ENCODE peak calls at places on chromosomes 6 and 20, in ten cellular contexts. One of them, this sample, is unnamed.

GRCh38 chr6:137231895-137232294 is 12.7 kb upstream of the IFNGR1 start:
- DNase-seq in cardiac fibroblast: no peak
- DNase-seq in ovary: no peak
- DNase-seq in astrocyte of the cerebellum: no peak
- DNase-seq in right lobe of liver: no peak
- DNase-seq in progenitor cell of endocrine pancreas: no peak
- DNase-seq in GM20000: no peak
- DNase-seq in endodermal cell: no peak
- DNase-seq in cardiac muscle cell: no peak
- DNase-seq in MCF 10A: no peak
- DNase-seq in this sample: no peak

GRCh38 chr20:49278817-49279676 is 1.2 kb upstream of the ZNFX1 start:
- DNase-seq in GM20000: no peak
- DNase-seq in cardiac muscle cell: no peak
- DNase-seq in cardiac fibroblast: peak; percentile 39
- DNase-seq in endodermal cell: peak; percentile 46
- DNase-seq in ovary: no peak
- DNase-seq in astrocyte of the cerebellum: no peak
- DNase-seq in right lobe of liver: no peak
- DNase-seq in MCF 10A: peak; percentile 34
- DNase-seq in progenitor cell of endocrine pancreas: no peak
- DNase-seq in this sample: peak; percentile 30

GRCh38 chr6:169324661-169325459 is 71.2 kb upstream of the THBS2 start:
- DNase-seq in endodermal cell: no peak
- DNase-seq in ovary: no peak
- DNase-seq in astrocyte of the cerebellum: no peak
- DNase-seq in cardiac fibroblast: no peak
- DNase-seq in progenitor cell of endocrine pancreas: no peak
- DNase-seq in cardiac muscle cell: no peak
- DNase-seq in right lobe of liver: no peak
- DNase-seq in GM20000: no peak
- DNase-seq in MCF 10A: no peak
- DNase-seq in this sample: no peak

GRCh38 chr6:166344240-166344639 is 1.9 kb upstream of the SFT2D1 start:
- DNase-seq in MCF 10A: no peak
- DNase-seq in right lobe of liver: no peak
- DNase-seq in GM20000: no peak
- DNase-seq in ovary: no peak
- DNase-seq in endodermal cell: no peak
- DNase-seq in progenitor cell of endocrine pancreas: no peak
- DNase-seq in cardiac fibroblast: no peak
- DNase-seq in astrocyte of the cerebellum: no peak
- DNase-seq in cardiac muscle cell: no peak
- DNase-seq in this sample: no peak

GRCh38 chr6:33577718-33578117 is 2.4 kb downstream of the BAK1 start:
- DNase-seq in ovary: no peak
- DNase-seq in cardiac muscle cell: no peak
- DNase-seq in cardiac fibroblast: no peak
- DNase-seq in progenitor cell of endocrine pancreas: no peak
- DNase-seq in GM20000: no peak
- DNase-seq in right lobe of liver: no peak
- DNase-seq in MCF 10A: no peak
- DNase-seq in endodermal cell: no peak
- DNase-seq in astrocyte of the cerebellum: no peak
- DNase-seq in this sample: no peak

GRCh38 chr20:59082077-59082740 is 39.6 kb upstream of the PRELID3B start:
- DNase-seq in astrocyte of the cerebellum: no peak
- DNase-seq in MCF 10A: no peak
- DNase-seq in GM20000: no peak
- DNase-seq in endodermal cell: no peak
- DNase-seq in right lobe of liver: no peak
- DNase-seq in ovary: no peak
- DNase-seq in cardiac fibroblast: no peak
- DNase-seq in cardiac muscle cell: no peak
- DNase-seq in progenitor cell of endocrine pancreas: no peak
- DNase-seq in this sample: no peak

GRCh38 chr6:36666726-36667591 is 11.6 kb upstream of the CDKN1A start:
- DNase-seq in cardiac fibroblast: peak; percentile 97
- DNase-seq in GM20000: peak; percentile 79
- DNase-seq in right lobe of liver: peak; percentile 82
- DNase-seq in progenitor cell of endocrine pancreas: no peak
- DNase-seq in MCF 10A: peak; percentile 98
- DNase-seq in cardiac muscle cell: peak; percentile 36
- DNase-seq in astrocyte of the cerebellum: peak; percentile 80
- DNase-seq in ovary: peak; percentile 94
- DNase-seq in endodermal cell: peak; percentile 88
- DNase-seq in this sample: peak; percentile 71

GRCh38 chr6:157769776-157770430 is 53.1 kb upstream of the SNX9 start:
- DNase-seq in progenitor cell of endocrine pancreas: no peak
- DNase-seq in MCF 10A: no peak
- DNase-seq in ovary: no peak
- DNase-seq in cardiac fibroblast: no peak
- DNase-seq in endodermal cell: no peak
- DNase-seq in astrocyte of the cerebellum: no peak
- DNase-seq in cardiac muscle cell: no peak
- DNase-seq in right lobe of liver: no peak
- DNase-seq in GM20000: no peak
- DNase-seq in this sample: no peak

GRCh38 chr6:7631466-7631865 is 41.5 kb downstream of the SNRNP48 start:
- DNase-seq in ovary: no peak
- DNase-seq in cardiac fibroblast: no peak
- DNase-seq in MCF 10A: no peak
- DNase-seq in astrocyte of the cerebellum: no peak
- DNase-seq in cardiac muscle cell: no peak
- DNase-seq in progenitor cell of endocrine pancreas: no peak
- DNase-seq in endodermal cell: no peak
- DNase-seq in right lobe of liver: no peak
- DNase-seq in GM20000: no peak
- DNase-seq in this sample: no peak

GRCh38 chr6:164911873-164912580 is 397.4 kb downstream of the C6orf118 start:
- DNase-seq in astrocyte of the cerebellum: no peak
- DNase-seq in endodermal cell: no peak
- DNase-seq in progenitor cell of endocrine pancreas: no peak
- DNase-seq in MCF 10A: peak; percentile 6
- DNase-seq in GM20000: no peak
- DNase-seq in ovary: no peak
- DNase-seq in cardiac muscle cell: peak; percentile 32
- DNase-seq in cardiac fibroblast: peak; percentile 4
- DNase-seq in right lobe of liver: no peak
- DNase-seq in this sample: no peak

GRCh38 chr6:69861986-69862385 is 4.4 kb upstream of the COL19A1 start:
- DNase-seq in astrocyte of the cerebellum: no peak
- DNase-seq in progenitor cell of endocrine pancreas: no peak
- DNase-seq in ovary: no peak
- DNase-seq in cardiac fibroblast: no peak
- DNase-seq in MCF 10A: peak; percentile 6
- DNase-seq in cardiac muscle cell: no peak
- DNase-seq in endodermal cell: peak; percentile 48
- DNase-seq in right lobe of liver: no peak
- DNase-seq in GM20000: no peak
- DNase-seq in this sample: no peak

GRCh38 chr20:17854307-17854903 is 114.2 kb downstream of the SNX5 start:
- DNase-seq in progenitor cell of endocrine pancreas: no peak
- DNase-seq in right lobe of liver: peak; percentile 73
- DNase-seq in astrocyte of the cerebellum: no peak
- DNase-seq in ovary: peak; percentile 55
- DNase-seq in cardiac fibroblast: peak; percentile 68
- DNase-seq in MCF 10A: peak; percentile 52
- DNase-seq in GM20000: no peak
- DNase-seq in cardiac muscle cell: peak; percentile 51
- DNase-seq in endodermal cell: peak; percentile 89
- DNase-seq in this sample: peak; percentile 66

GRCh38 chr6:31761343-31761742 is 1.1 kb upstream of the SAPCD1 start:
- DNase-seq in MCF 10A: no peak
- DNase-seq in GM20000: no peak
- DNase-seq in cardiac muscle cell: no peak
- DNase-seq in ovary: no peak
- DNase-seq in endodermal cell: no peak
- DNase-seq in right lobe of liver: no peak
- DNase-seq in cardiac fibroblast: no peak
- DNase-seq in astrocyte of the cerebellum: no peak
- DNase-seq in progenitor cell of endocrine pancreas: no peak
- DNase-seq in this sample: no peak
- TF ChIP-seq CTCF in MCF 10A: no peak
- TF ChIP-seq CTCF in GM20000: no peak
- TF ChIP-seq CTCF in cardiac muscle cell: no peak
- TF ChIP-seq CTCF in ovary: no peak
- TF ChIP-seq CTCF in endodermal cell: no peak
- TF ChIP-seq CTCF in right lobe of liver: no peak
- TF ChIP-seq CTCF in cardiac fibroblast: no peak
- TF ChIP-seq CTCF in astrocyte of the cerebellum: no peak
- TF ChIP-seq CTCF in progenitor cell of endocrine pancreas: no peak
- TF ChIP-seq CTCF in this sample: no peak

DNA sequence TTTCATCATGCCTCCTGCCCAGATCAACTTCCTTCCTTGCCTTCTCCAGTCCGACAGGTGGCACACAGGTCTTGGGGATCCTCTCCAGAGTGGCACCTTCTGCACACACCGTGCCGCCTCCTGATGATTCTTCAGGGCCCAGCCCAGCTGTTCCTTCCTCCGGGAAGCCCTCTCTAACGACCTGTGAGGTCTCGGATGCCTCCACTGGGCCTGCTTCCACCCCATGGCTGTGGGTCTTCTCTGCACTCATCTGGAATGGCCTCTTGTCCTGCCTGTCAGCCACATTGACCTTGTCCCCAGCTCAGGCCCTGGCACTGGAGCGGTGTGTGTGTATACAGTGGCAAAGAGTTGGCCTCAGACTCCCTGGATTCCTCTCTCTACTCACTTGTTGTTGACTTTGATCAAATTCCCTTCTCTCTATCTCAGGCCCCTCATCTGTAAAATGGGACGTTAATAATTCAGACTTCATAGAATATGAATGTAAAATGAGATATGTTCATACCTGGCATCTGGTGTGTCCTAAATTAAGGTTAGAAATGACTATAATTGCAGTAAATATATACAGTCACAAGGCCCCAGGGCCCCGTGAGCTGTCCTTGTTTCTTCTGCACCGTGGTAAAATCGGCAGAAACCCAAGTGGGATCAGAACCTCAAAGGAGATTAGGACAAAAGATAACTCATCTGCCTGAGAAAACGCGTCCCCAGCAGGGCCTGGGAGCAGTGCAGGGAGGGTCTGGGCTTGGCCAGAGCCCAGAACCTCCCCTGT is 1.5 kb downstream of the FAM210B start:
- DNase-seq in endodermal cell: no peak
- DNase-seq in astrocyte of the cerebellum: no peak
- DNase-seq in ovary: no peak
- DNase-seq in cardiac fibroblast: no peak
- DNase-seq in MCF 10A: no peak
- DNase-seq in progenitor cell of endocrine pancreas: no peak
- DNase-seq in cardiac muscle cell: no peak
- DNase-seq in GM20000: no peak
- DNase-seq in right lobe of liver: peak; percentile 49
- DNase-seq in this sample: no peak
- TF ChIP-seq CTCF in endodermal cell: no peak
- TF ChIP-seq CTCF in astrocyte of the cerebellum: no peak
- TF ChIP-seq CTCF in ovary: no peak
- TF ChIP-seq CTCF in cardiac fibroblast: no peak
- TF ChIP-seq CTCF in MCF 10A: no peak
- TF ChIP-seq CTCF in progenitor cell of endocrine pancreas: no peak
- TF ChIP-seq CTCF in cardiac muscle cell: no peak
- TF ChIP-seq CTCF in GM20000: no peak
- TF ChIP-seq CTCF in right lobe of liver: no peak
- TF ChIP-seq CTCF in this sample: no peak

GRCh38 chr20:22815584-22815983 is 219.5 kb upstream of the SSTR4 start:
- DNase-seq in MCF 10A: no peak
- DNase-seq in cardiac muscle cell: no peak
- DNase-seq in cardiac fibroblast: no peak
- DNase-seq in ovary: no peak
- DNase-seq in right lobe of liver: no peak
- DNase-seq in endodermal cell: peak; percentile 63
- DNase-seq in astrocyte of the cerebellum: no peak
- DNase-seq in progenitor cell of endocrine pancreas: no peak
- DNase-seq in GM20000: no peak
- DNase-seq in this sample: no peak
- TF ChIP-seq CTCF in MCF 10A: no peak
- TF ChIP-seq CTCF in cardiac muscle cell: peak; percentile 44
- TF ChIP-seq CTCF in cardiac fibroblast: peak; percentile 28
- TF ChIP-seq CTCF in ovary: no peak
- TF ChIP-seq CTCF in right lobe of liver: no peak
- TF ChIP-seq CTCF in endodermal cell: peak; percentile 76
- TF ChIP-seq CTCF in astrocyte of the cerebellum: peak; percentile 26
- TF ChIP-seq CTCF in progenitor cell of endocrine pancreas: peak; percentile 22
- TF ChIP-seq CTCF in GM20000: no peak
- TF ChIP-seq CTCF in this sample: no peak

GRCh38 chr6:39090036-39090435 is 24.9 kb downstream of the SAYSD1 start:
- DNase-seq in right lobe of liver: no peak
- DNase-seq in GM20000: no peak
- DNase-seq in endodermal cell: no peak
- DNase-seq in astrocyte of the cerebellum: no peak
- DNase-seq in MCF 10A: no peak
- DNase-seq in ovary: no peak
- DNase-seq in cardiac muscle cell: no peak
- DNase-seq in progenitor cell of endocrine pancreas: no peak
- DNase-seq in cardiac fibroblast: no peak
- DNase-seq in this sample: no peak

GRCh38 chr6:39086711-39087110 is 28.3 kb downstream of the SAYSD1 start:
- DNase-seq in right lobe of liver: no peak
- DNase-seq in progenitor cell of endocrine pancreas: no peak
- DNase-seq in cardiac fibroblast: no peak
- DNase-seq in GM20000: no peak
- DNase-seq in cardiac muscle cell: no peak
- DNase-seq in endodermal cell: no peak
- DNase-seq in astrocyte of the cerebellum: no peak
- DNase-seq in ovary: no peak
- DNase-seq in MCF 10A: no peak
- DNase-seq in this sample: no peak

GRCh38 chr6:39087197-39087596 is 27.8 kb downstream of the SAYSD1 start:
- DNase-seq in cardiac muscle cell: no peak
- DNase-seq in GM20000: no peak
- DNase-seq in cardiac fibroblast: no peak
- DNase-seq in ovary: no peak
- DNase-seq in MCF 10A: no peak
- DNase-seq in astrocyte of the cerebellum: no peak
- DNase-seq in endodermal cell: no peak
- DNase-seq in progenitor cell of endocrine pancreas: no peak
- DNase-seq in right lobe of liver: no peak
- DNase-seq in this sample: no peak

GRCh38 chr6:39086294-39086693 is 28.7 kb downstream of the SAYSD1 start:
- DNase-seq in ovary: no peak
- DNase-seq in right lobe of liver: no peak
- DNase-seq in endodermal cell: no peak
- DNase-seq in astrocyte of the cerebellum: no peak
- DNase-seq in cardiac fibroblast: no peak
- DNase-seq in progenitor cell of endocrine pancreas: no peak
- DNase-seq in GM20000: peak; percentile 60
- DNase-seq in cardiac muscle cell: no peak
- DNase-seq in MCF 10A: no peak
- DNase-seq in this sample: no peak

DNA sequence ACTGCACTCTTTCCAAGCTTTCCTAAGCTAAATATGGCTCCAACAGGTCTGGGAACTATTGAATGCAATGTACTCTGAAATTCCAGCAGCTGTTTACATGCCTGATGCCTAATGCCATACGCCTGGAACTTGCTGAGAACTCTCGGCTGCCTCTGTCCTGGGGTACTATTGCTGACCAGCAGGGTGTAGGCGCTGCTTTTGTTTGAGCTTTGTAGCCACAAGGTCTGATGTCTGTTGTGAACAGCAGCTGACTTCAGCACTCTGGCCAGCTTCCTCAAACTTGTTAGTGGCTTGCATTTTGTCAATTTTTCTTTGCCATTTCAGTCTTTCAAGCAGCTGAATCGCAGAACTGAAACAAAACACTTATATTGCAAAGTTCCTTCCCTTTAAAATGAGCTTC is 26.7 kb downstream of the SAYSD1 start:
- DNase-seq in right lobe of liver: peak; percentile 32
- DNase-seq in GM20000: no peak
- DNase-seq in ovary: no peak
- DNase-seq in progenitor cell of endocrine pancreas: peak; percentile 53
- DNase-seq in cardiac muscle cell: peak; percentile 94
- DNase-seq in endodermal cell: peak; percentile 91
- DNase-seq in astrocyte of the cerebellum: peak; percentile 59
- DNase-seq in cardiac fibroblast: peak; percentile 80
- DNase-seq in MCF 10A: peak; percentile 43
- DNase-seq in this sample: no peak
- TF ChIP-seq CTCF in right lobe of liver: peak; percentile 34
- TF ChIP-seq CTCF in GM20000: no peak
- TF ChIP-seq CTCF in ovary: no peak
- TF ChIP-seq CTCF in progenitor cell of endocrine pancreas: peak; percentile 65
- TF ChIP-seq CTCF in cardiac muscle cell: peak; percentile 62
- TF ChIP-seq CTCF in endodermal cell: peak; percentile 78
- TF ChIP-seq CTCF in astrocyte of the cerebellum: peak; percentile 69
- TF ChIP-seq CTCF in cardiac fibroblast: peak; percentile 41
- TF ChIP-seq CTCF in MCF 10A: no peak
- TF ChIP-seq CTCF in this sample: peak; percentile 48